ENCODE peak calls at places on chromosomes 16 and 17, in seven cellular contexts. One of them, this sample, is unnamed.

GRCh38 chr16:69938981-69939820 is 11.9 kb upstream of the CLEC18A start:
- DNase-seq in activated gamma-delta T cell treated with Interleukin-2 at 50 U/mL for 16 hours: no peak
- DNase-seq in NCI-H510A treated with DMSO at 0.1 percent for 48 hours: no peak
- DNase-seq in T-helper 2 cell: no peak
- DNase-seq in IMR-90: no peak
- DNase-seq in progenitor cell of endocrine pancreas: no peak
- DNase-seq in germinal center: no peak
- DNase-seq in this sample: no peak

GRCh38 chr16:50607051-50607431 is 58.8 kb downstream of the NKD1 start:
- DNase-seq in activated gamma-delta T cell treated with Interleukin-2 at 50 U/mL for 16 hours: no peak
- DNase-seq in NCI-H510A treated with DMSO at 0.1 percent for 48 hours: no peak
- DNase-seq in T-helper 2 cell: no peak
- DNase-seq in IMR-90: no peak
- DNase-seq in progenitor cell of endocrine pancreas: no peak
- DNase-seq in germinal center: no peak
- DNase-seq in this sample: no peak

GRCh38 chr17:73901661-73902415 is 257.6 kb upstream of the SDK2 start:
- DNase-seq in activated gamma-delta T cell treated with Interleukin-2 at 50 U/mL for 16 hours: peak
- DNase-seq in NCI-H510A treated with DMSO at 0.1 percent for 48 hours: peak
- DNase-seq in T-helper 2 cell: peak
- DNase-seq in IMR-90: no peak
- DNase-seq in progenitor cell of endocrine pancreas: peak
- DNase-seq in germinal center: peak
- DNase-seq in this sample: no peak

GRCh38 chr17:45363498-45363897 is 46.7 kb upstream of the MAP3K14 start:
- DNase-seq in activated gamma-delta T cell treated with Interleukin-2 at 50 U/mL for 16 hours: no peak
- DNase-seq in NCI-H510A treated with DMSO at 0.1 percent for 48 hours: no peak
- DNase-seq in T-helper 2 cell: no peak
- DNase-seq in IMR-90: no peak
- DNase-seq in progenitor cell of endocrine pancreas: no peak
- DNase-seq in germinal center: no peak
- DNase-seq in this sample: no peak

GRCh38 chr16:30656974-30657865 is 1.0 kb upstream of the FBRS start:
- DNase-seq in activated gamma-delta T cell treated with Interleukin-2 at 50 U/mL for 16 hours: no peak
- DNase-seq in NCI-H510A treated with DMSO at 0.1 percent for 48 hours: no peak
- DNase-seq in T-helper 2 cell: no peak
- DNase-seq in IMR-90: no peak
- DNase-seq in progenitor cell of endocrine pancreas: no peak
- DNase-seq in germinal center: no peak
- DNase-seq in this sample: no peak

GRCh38 chr17:15966879-15967248 is 21.9 kb downstream of the ADORA2B start:
- DNase-seq in activated gamma-delta T cell treated with Interleukin-2 at 50 U/mL for 16 hours: no peak
- DNase-seq in NCI-H510A treated with DMSO at 0.1 percent for 48 hours: peak
- DNase-seq in T-helper 2 cell: no peak
- DNase-seq in IMR-90: no peak
- DNase-seq in progenitor cell of endocrine pancreas: no peak
- DNase-seq in germinal center: no peak
- DNase-seq in this sample: no peak

GRCh38 chr17:28722413-28723158 is 2.8 kb downstream of the RPL23A start:
- DNase-seq in activated gamma-delta T cell treated with Interleukin-2 at 50 U/mL for 16 hours: no peak
- DNase-seq in NCI-H510A treated with DMSO at 0.1 percent for 48 hours: no peak
- DNase-seq in T-helper 2 cell: no peak
- DNase-seq in IMR-90: no peak
- DNase-seq in progenitor cell of endocrine pancreas: no peak
- DNase-seq in germinal center: no peak
- DNase-seq in this sample: no peak

GRCh38 chr16:84497418-84497817 is 7.0 kb downstream of the MEAK7 start:
- DNase-seq in activated gamma-delta T cell treated with Interleukin-2 at 50 U/mL for 16 hours: no peak
- DNase-seq in NCI-H510A treated with DMSO at 0.1 percent for 48 hours: no peak
- DNase-seq in T-helper 2 cell: no peak
- DNase-seq in IMR-90: no peak
- DNase-seq in progenitor cell of endocrine pancreas: no peak
- DNase-seq in germinal center: no peak
- DNase-seq in this sample: no peak

GRCh38 chr17:79742951-79743476 is 12.3 kb downstream of the ENPP7 start:
- DNase-seq in activated gamma-delta T cell treated with Interleukin-2 at 50 U/mL for 16 hours: no peak
- DNase-seq in NCI-H510A treated with DMSO at 0.1 percent for 48 hours: no peak
- DNase-seq in T-helper 2 cell: no peak
- DNase-seq in IMR-90: no peak
- DNase-seq in progenitor cell of endocrine pancreas: no peak
- DNase-seq in germinal center: no peak
- DNase-seq in this sample: no peak

GRCh38 chr17:52106638-52107261 is 51.8 kb downstream of the CA10 start:
- DNase-seq in activated gamma-delta T cell treated with Interleukin-2 at 50 U/mL for 16 hours: no peak
- DNase-seq in NCI-H510A treated with DMSO at 0.1 percent for 48 hours: peak
- DNase-seq in T-helper 2 cell: peak
- DNase-seq in IMR-90: no peak
- DNase-seq in progenitor cell of endocrine pancreas: peak
- DNase-seq in germinal center: peak
- DNase-seq in this sample: no peak

GRCh38 chr17:56819431-56820145 is 14.1 kb downstream of the C17orf67 start:
- DNase-seq in activated gamma-delta T cell treated with Interleukin-2 at 50 U/mL for 16 hours: peak
- DNase-seq in NCI-H510A treated with DMSO at 0.1 percent for 48 hours: peak
- DNase-seq in T-helper 2 cell: peak
- DNase-seq in IMR-90: peak
- DNase-seq in progenitor cell of endocrine pancreas: peak
- DNase-seq in germinal center: peak
- DNase-seq in this sample: peak

GRCh38 chr16:47136101-47136820 is 7.5 kb downstream of the NETO2 start:
- DNase-seq in activated gamma-delta T cell treated with Interleukin-2 at 50 U/mL for 16 hours: no peak
- DNase-seq in NCI-H510A treated with DMSO at 0.1 percent for 48 hours: no peak
- DNase-seq in T-helper 2 cell: peak
- DNase-seq in IMR-90: peak
- DNase-seq in progenitor cell of endocrine pancreas: no peak
- DNase-seq in germinal center: no peak
- DNase-seq in this sample: no peak

GRCh38 chr17:40516581-40517285 is 15.3 kb upstream of the TNS4 start:
- DNase-seq in activated gamma-delta T cell treated with Interleukin-2 at 50 U/mL for 16 hours: peak
- DNase-seq in NCI-H510A treated with DMSO at 0.1 percent for 48 hours: no peak
- DNase-seq in T-helper 2 cell: peak
- DNase-seq in IMR-90: no peak
- DNase-seq in progenitor cell of endocrine pancreas: no peak
- DNase-seq in germinal center: peak
- DNase-seq in this sample: no peak

GRCh38 chr17:68657166-68657940 is 56.2 kb upstream of the FAM20A start:
- DNase-seq in activated gamma-delta T cell treated with Interleukin-2 at 50 U/mL for 16 hours: no peak
- DNase-seq in NCI-H510A treated with DMSO at 0.1 percent for 48 hours: no peak
- DNase-seq in T-helper 2 cell: no peak
- DNase-seq in IMR-90: no peak
- DNase-seq in progenitor cell of endocrine pancreas: no peak
- DNase-seq in germinal center: no peak
- DNase-seq in this sample: no peak

GRCh38 chr16:85235988-85236831 is 123.9 kb upstream of the CIBAR2 start:
- DNase-seq in activated gamma-delta T cell treated with Interleukin-2 at 50 U/mL for 16 hours: no peak
- DNase-seq in NCI-H510A treated with DMSO at 0.1 percent for 48 hours: no peak
- DNase-seq in T-helper 2 cell: no peak
- DNase-seq in IMR-90: no peak
- DNase-seq in progenitor cell of endocrine pancreas: no peak
- DNase-seq in germinal center: no peak
- DNase-seq in this sample: no peak

GRCh38 chr17:74759243-74759801 is 10.9 kb downstream of the NHERF1 start:
- DNase-seq in activated gamma-delta T cell treated with Interleukin-2 at 50 U/mL for 16 hours: peak
- DNase-seq in NCI-H510A treated with DMSO at 0.1 percent for 48 hours: peak
- DNase-seq in T-helper 2 cell: peak
- DNase-seq in IMR-90: no peak
- DNase-seq in progenitor cell of endocrine pancreas: no peak
- DNase-seq in germinal center: no peak
- DNase-seq in this sample: no peak

GRCh38 chr16:62077998-62078397 is 41.8 kb upstream of the CDH8 start:
- DNase-seq in activated gamma-delta T cell treated with Interleukin-2 at 50 U/mL for 16 hours: no peak
- DNase-seq in NCI-H510A treated with DMSO at 0.1 percent for 48 hours: no peak
- DNase-seq in T-helper 2 cell: no peak
- DNase-seq in IMR-90: no peak
- DNase-seq in progenitor cell of endocrine pancreas: no peak
- DNase-seq in germinal center: no peak
- DNase-seq in this sample: no peak

GRCh38 chr17:30220414-30220813 is 15.1 kb downstream of the SLC6A4 start:
- DNase-seq in activated gamma-delta T cell treated with Interleukin-2 at 50 U/mL for 16 hours: no peak
- DNase-seq in NCI-H510A treated with DMSO at 0.1 percent for 48 hours: no peak
- DNase-seq in T-helper 2 cell: no peak
- DNase-seq in IMR-90: no peak
- DNase-seq in progenitor cell of endocrine pancreas: no peak
- DNase-seq in germinal center: no peak
- DNase-seq in this sample: no peak

GRCh38 chr16:29893553-29893952 is 5.8 kb downstream of the SEZ6L2 start:
- DNase-seq in activated gamma-delta T cell treated with Interleukin-2 at 50 U/mL for 16 hours: no peak
- DNase-seq in NCI-H510A treated with DMSO at 0.1 percent for 48 hours: no peak
- DNase-seq in T-helper 2 cell: no peak
- DNase-seq in IMR-90: no peak
- DNase-seq in progenitor cell of endocrine pancreas: no peak
- DNase-seq in germinal center: no peak
- DNase-seq in this sample: no peak

GRCh38 chr17:682150-682549 is 32.5 kb downstream of the VPS53 start:
- DNase-seq in activated gamma-delta T cell treated with Interleukin-2 at 50 U/mL for 16 hours: no peak
- DNase-seq in NCI-H510A treated with DMSO at 0.1 percent for 48 hours: no peak
- DNase-seq in T-helper 2 cell: peak
- DNase-seq in IMR-90: no peak
- DNase-seq in progenitor cell of endocrine pancreas: no peak
- DNase-seq in germinal center: no peak
- DNase-seq in this sample: no peak